ENCODE peak calls at places on chromosomes 7 and 10, in nine cellular contexts. One of them, this sample, is unnamed.

GRCh38 chr7:142796501-142797341 is 26.0 kb downstream of the PRSS2 start:
- DNase-seq in mesendoderm: peak; percentile 35
- DNase-seq in sigmoid colon: no peak
- DNase-seq in substantia nigra: no peak
- DNase-seq in mammary epithelial cell: no peak
- DNase-seq in Peyer's patch: no peak
- DNase-seq in GM23338: peak; percentile 49
- DNase-seq in heart left ventricle: no peak
- DNase-seq in foreskin keratinocyte: no peak
- DNase-seq in this sample: peak; percentile 86

GRCh38 chr7:130352335-130353074 is 7.9 kb downstream of the CPA5 start:
- DNase-seq in mesendoderm: no peak
- DNase-seq in sigmoid colon: no peak
- DNase-seq in substantia nigra: no peak
- DNase-seq in mammary epithelial cell: peak; percentile 57
- DNase-seq in Peyer's patch: no peak
- DNase-seq in GM23338: no peak
- DNase-seq in heart left ventricle: no peak
- DNase-seq in foreskin keratinocyte: peak; percentile 59
- DNase-seq in this sample: no peak

GRCh38 chr7:17710312-17710711 is 230.0 kb downstream of the SNX13 start:
- DNase-seq in mesendoderm: peak; percentile 9
- DNase-seq in sigmoid colon: no peak
- DNase-seq in substantia nigra: no peak
- DNase-seq in mammary epithelial cell: no peak
- DNase-seq in Peyer's patch: no peak
- DNase-seq in GM23338: peak; percentile 12
- DNase-seq in heart left ventricle: no peak
- DNase-seq in foreskin keratinocyte: no peak
- DNase-seq in this sample: no peak

GRCh38 chr7:84271550-84271949 is 77.0 kb upstream of the SEMA3A start:
- DNase-seq in mesendoderm: no peak
- DNase-seq in sigmoid colon: no peak
- DNase-seq in substantia nigra: no peak
- DNase-seq in mammary epithelial cell: no peak
- DNase-seq in Peyer's patch: no peak
- DNase-seq in GM23338: no peak
- DNase-seq in heart left ventricle: no peak
- DNase-seq in foreskin keratinocyte: no peak
- DNase-seq in this sample: no peak

GRCh38 chr7:157995815-157996214 is 591.8 kb downstream of the PTPRN2 start:
- DNase-seq in mesendoderm: no peak
- DNase-seq in sigmoid colon: no peak
- DNase-seq in substantia nigra: no peak
- DNase-seq in mammary epithelial cell: no peak
- DNase-seq in Peyer's patch: no peak
- DNase-seq in GM23338: no peak
- DNase-seq in heart left ventricle: no peak
- DNase-seq in foreskin keratinocyte: no peak
- DNase-seq in this sample: no peak

GRCh38 chr10:72665925-72666324 is 26.0 kb upstream of the MCU start:
- DNase-seq in mesendoderm: no peak
- DNase-seq in sigmoid colon: no peak
- DNase-seq in substantia nigra: no peak
- DNase-seq in mammary epithelial cell: peak; percentile 81
- DNase-seq in Peyer's patch: no peak
- DNase-seq in GM23338: no peak
- DNase-seq in heart left ventricle: no peak
- DNase-seq in foreskin keratinocyte: peak; percentile 88
- DNase-seq in this sample: no peak

GRCh38 chr7:72003236-72003635 is 408.9 kb downstream of the CALN1 start:
- DNase-seq in mesendoderm: no peak
- DNase-seq in sigmoid colon: no peak
- DNase-seq in substantia nigra: no peak
- DNase-seq in mammary epithelial cell: no peak
- DNase-seq in Peyer's patch: no peak
- DNase-seq in GM23338: no peak
- DNase-seq in heart left ventricle: no peak
- DNase-seq in foreskin keratinocyte: no peak
- DNase-seq in this sample: no peak

GRCh38 chr10:71032887-71033286 is 144.5 kb upstream of the PCBD1 start:
- DNase-seq in mesendoderm: no peak
- DNase-seq in sigmoid colon: no peak
- DNase-seq in substantia nigra: no peak
- DNase-seq in mammary epithelial cell: no peak
- DNase-seq in Peyer's patch: no peak
- DNase-seq in GM23338: no peak
- DNase-seq in heart left ventricle: no peak
- DNase-seq in foreskin keratinocyte: no peak
- DNase-seq in this sample: no peak

GRCh38 chr7:205117-206010 is 13.0 kb downstream of the FAM20C start:
- DNase-seq in mesendoderm: peak; percentile 29
- DNase-seq in sigmoid colon: no peak
- DNase-seq in substantia nigra: no peak
- DNase-seq in mammary epithelial cell: no peak
- DNase-seq in Peyer's patch: no peak
- DNase-seq in GM23338: no peak
- DNase-seq in heart left ventricle: no peak
- DNase-seq in foreskin keratinocyte: no peak
- DNase-seq in this sample: no peak

GRCh38 chr10:92542458-92542857 is 31.4 kb downstream of the IDE start:
- DNase-seq in mesendoderm: peak; percentile 31
- DNase-seq in sigmoid colon: no peak
- DNase-seq in substantia nigra: no peak
- DNase-seq in mammary epithelial cell: no peak
- DNase-seq in Peyer's patch: no peak
- DNase-seq in GM23338: no peak
- DNase-seq in heart left ventricle: no peak
- DNase-seq in foreskin keratinocyte: no peak
- DNase-seq in this sample: no peak

GRCh38 chr7:16668978-16669377 is 23.0 kb downstream of the BZW2 start:
- DNase-seq in mesendoderm: no peak
- DNase-seq in sigmoid colon: no peak
- DNase-seq in substantia nigra: no peak
- DNase-seq in mammary epithelial cell: no peak
- DNase-seq in Peyer's patch: no peak
- DNase-seq in GM23338: no peak
- DNase-seq in heart left ventricle: no peak
- DNase-seq in foreskin keratinocyte: no peak
- DNase-seq in this sample: no peak

GRCh38 chr7:134083766-134084487 is 43.2 kb upstream of the LRGUK start:
- DNase-seq in mesendoderm: no peak
- DNase-seq in sigmoid colon: no peak
- DNase-seq in substantia nigra: no peak
- DNase-seq in mammary epithelial cell: peak; percentile 72
- DNase-seq in Peyer's patch: no peak
- DNase-seq in GM23338: no peak
- DNase-seq in heart left ventricle: no peak
- DNase-seq in foreskin keratinocyte: peak; percentile 20
- DNase-seq in this sample: no peak

DNA sequence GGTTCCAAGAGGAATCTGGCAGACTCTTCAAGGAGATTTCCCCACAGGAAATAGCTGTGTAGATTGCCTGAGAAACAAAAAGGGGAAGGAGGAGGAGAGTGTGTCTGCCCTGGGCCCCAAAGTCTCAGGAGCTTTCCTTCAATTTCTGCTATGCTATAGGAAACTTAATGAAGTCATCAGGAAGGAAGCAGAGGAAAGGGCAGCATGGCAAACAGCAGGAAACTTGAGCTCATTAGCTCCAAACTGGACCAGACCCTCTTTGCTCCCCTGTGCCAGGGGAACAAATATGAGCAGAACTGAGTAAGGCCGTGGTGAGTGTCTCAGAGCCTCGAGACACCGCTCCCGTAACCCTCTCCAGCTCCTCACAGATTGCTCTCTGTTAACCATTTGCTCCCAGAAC is 4.8 kb upstream of the KCNIP2 start:
- DNase-seq in mesendoderm: no peak
- DNase-seq in sigmoid colon: no peak
- DNase-seq in substantia nigra: no peak
- DNase-seq in mammary epithelial cell: no peak
- DNase-seq in Peyer's patch: no peak
- DNase-seq in GM23338: no peak
- DNase-seq in heart left ventricle: no peak
- DNase-seq in foreskin keratinocyte: no peak
- DNase-seq in this sample: no peak
- H3K27ac ChIP-seq in mesendoderm: no peak overlapping the region
- H3K27ac ChIP-seq in sigmoid colon: no peak overlapping the region
- H3K27ac ChIP-seq in substantia nigra: no peak overlapping the region
- H3K27ac ChIP-seq in mammary epithelial cell: no peak overlapping the region
- H3K27ac ChIP-seq in Peyer's patch: no peak overlapping the region
- H3K27ac ChIP-seq in GM23338: no peak overlapping the region
- H3K27ac ChIP-seq in heart left ventricle: no peak overlapping the region
- H3K27ac ChIP-seq in foreskin keratinocyte: no peak overlapping the region
- H3K27ac ChIP-seq in this sample: peak overlapping the region; percentile 26

DNA sequence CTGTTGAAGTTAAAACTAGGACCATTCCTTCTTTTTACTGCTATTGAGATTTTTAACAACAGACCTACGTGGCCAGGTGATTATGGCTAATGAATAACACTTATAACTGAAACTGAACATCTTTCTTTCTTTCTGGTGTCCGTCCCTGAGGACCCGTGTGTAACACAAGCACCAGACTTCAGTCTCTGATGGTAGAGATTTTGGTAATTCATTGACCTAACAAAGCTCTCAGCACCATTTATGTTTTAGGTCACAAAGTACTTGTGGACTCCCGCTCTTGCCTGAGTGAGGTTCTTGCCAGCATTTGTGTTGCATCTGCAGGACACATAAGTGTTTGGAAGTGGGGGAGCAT is 40.4 kb upstream of the TMEM229A start:
- DNase-seq in mesendoderm: no peak
- DNase-seq in sigmoid colon: no peak
- DNase-seq in substantia nigra: no peak
- DNase-seq in mammary epithelial cell: no peak
- DNase-seq in Peyer's patch: no peak
- DNase-seq in GM23338: no peak
- DNase-seq in heart left ventricle: no peak
- DNase-seq in foreskin keratinocyte: no peak
- DNase-seq in this sample: no peak
- H3K27ac ChIP-seq in mesendoderm: no peak overlapping the region
- H3K27ac ChIP-seq in sigmoid colon: no peak overlapping the region
- H3K27ac ChIP-seq in substantia nigra: no peak overlapping the region
- H3K27ac ChIP-seq in mammary epithelial cell: no peak overlapping the region
- H3K27ac ChIP-seq in Peyer's patch: no peak overlapping the region
- H3K27ac ChIP-seq in GM23338: no peak overlapping the region
- H3K27ac ChIP-seq in heart left ventricle: no peak overlapping the region
- H3K27ac ChIP-seq in foreskin keratinocyte: no peak overlapping the region
- H3K27ac ChIP-seq in this sample: no peak overlapping the region

GRCh38 chr7:148930335-148930734 is 46.2 kb upstream of the EZH2 start:
- DNase-seq in mesendoderm: no peak
- DNase-seq in sigmoid colon: no peak
- DNase-seq in substantia nigra: no peak
- DNase-seq in mammary epithelial cell: no peak
- DNase-seq in Peyer's patch: no peak
- DNase-seq in GM23338: no peak
- DNase-seq in heart left ventricle: no peak
- DNase-seq in foreskin keratinocyte: no peak
- DNase-seq in this sample: no peak

GRCh38 chr7:148925836-148926235 is 41.7 kb upstream of the EZH2 start:
- DNase-seq in mesendoderm: no peak
- DNase-seq in sigmoid colon: no peak
- DNase-seq in substantia nigra: no peak
- DNase-seq in mammary epithelial cell: no peak
- DNase-seq in Peyer's patch: no peak
- DNase-seq in GM23338: no peak
- DNase-seq in heart left ventricle: no peak
- DNase-seq in foreskin keratinocyte: no peak
- DNase-seq in this sample: no peak

GRCh38 chr7:148924011-148924410 is 39.9 kb upstream of the EZH2 start:
- DNase-seq in mesendoderm: no peak
- DNase-seq in sigmoid colon: no peak
- DNase-seq in substantia nigra: no peak
- DNase-seq in mammary epithelial cell: no peak
- DNase-seq in Peyer's patch: no peak
- DNase-seq in GM23338: no peak
- DNase-seq in heart left ventricle: no peak
- DNase-seq in foreskin keratinocyte: no peak
- DNase-seq in this sample: no peak

GRCh38 chr7:148927141-148927540 is 43.0 kb upstream of the EZH2 start:
- DNase-seq in mesendoderm: no peak
- DNase-seq in sigmoid colon: no peak
- DNase-seq in substantia nigra: no peak
- DNase-seq in mammary epithelial cell: no peak
- DNase-seq in Peyer's patch: no peak
- DNase-seq in GM23338: no peak
- DNase-seq in heart left ventricle: no peak
- DNase-seq in foreskin keratinocyte: no peak
- DNase-seq in this sample: no peak

GRCh38 chr7:148929176-148929575 is 45.1 kb upstream of the EZH2 start:
- DNase-seq in mesendoderm: no peak
- DNase-seq in sigmoid colon: no peak
- DNase-seq in substantia nigra: no peak
- DNase-seq in mammary epithelial cell: no peak
- DNase-seq in Peyer's patch: no peak
- DNase-seq in GM23338: no peak
- DNase-seq in heart left ventricle: no peak
- DNase-seq in foreskin keratinocyte: peak; percentile 48
- DNase-seq in this sample: no peak
- H3K27ac ChIP-seq in mesendoderm: no peak overlapping the region
- H3K27ac ChIP-seq in sigmoid colon: no peak overlapping the region
- H3K27ac ChIP-seq in substantia nigra: no peak overlapping the region
- H3K27ac ChIP-seq in mammary epithelial cell: no peak overlapping the region
- H3K27ac ChIP-seq in Peyer's patch: no peak overlapping the region
- H3K27ac ChIP-seq in GM23338: no peak overlapping the region
- H3K27ac ChIP-seq in heart left ventricle: no peak overlapping the region
- H3K27ac ChIP-seq in foreskin keratinocyte: no peak overlapping the region
- H3K27ac ChIP-seq in this sample: no peak overlapping the region

GRCh38 chr10:3339531-3339950 is 167.0 kb upstream of the PITRM1 start:
- DNase-seq in mesendoderm: no peak
- DNase-seq in sigmoid colon: no peak
- DNase-seq in substantia nigra: no peak
- DNase-seq in mammary epithelial cell: no peak
- DNase-seq in Peyer's patch: no peak
- DNase-seq in GM23338: no peak
- DNase-seq in heart left ventricle: no peak
- DNase-seq in foreskin keratinocyte: no peak
- DNase-seq in this sample: no peak

GRCh38 chr10:3332732-3333131 is 160.2 kb upstream of the PITRM1 start:
- DNase-seq in mesendoderm: peak; percentile 54
- DNase-seq in sigmoid colon: no peak
- DNase-seq in substantia nigra: no peak
- DNase-seq in mammary epithelial cell: no peak
- DNase-seq in Peyer's patch: no peak
- DNase-seq in GM23338: no peak
- DNase-seq in heart left ventricle: no peak
- DNase-seq in foreskin keratinocyte: no peak
- DNase-seq in this sample: no peak

GRCh38 chr10:3333426-3333825 is 160.8 kb upstream of the PITRM1 start:
- DNase-seq in mesendoderm: peak; percentile 81
- DNase-seq in sigmoid colon: no peak
- DNase-seq in substantia nigra: no peak
- DNase-seq in mammary epithelial cell: no peak
- DNase-seq in Peyer's patch: no peak
- DNase-seq in GM23338: no peak
- DNase-seq in heart left ventricle: no peak
- DNase-seq in foreskin keratinocyte: no peak
- DNase-seq in this sample: no peak

GRCh38 chr10:3339121-3339520 is 166.5 kb upstream of the PITRM1 start:
- DNase-seq in mesendoderm: no peak
- DNase-seq in sigmoid colon: no peak
- DNase-seq in substantia nigra: no peak
- DNase-seq in mammary epithelial cell: no peak
- DNase-seq in Peyer's patch: no peak
- DNase-seq in GM23338: no peak
- DNase-seq in heart left ventricle: no peak
- DNase-seq in foreskin keratinocyte: no peak
- DNase-seq in this sample: no peak

GRCh38 chr10:3336673-3337293 is 164.2 kb upstream of the PITRM1 start:
- DNase-seq in mesendoderm: peak; percentile 34
- DNase-seq in sigmoid colon: no peak
- DNase-seq in substantia nigra: no peak
- DNase-seq in mammary epithelial cell: no peak
- DNase-seq in Peyer's patch: no peak
- DNase-seq in GM23338: no peak
- DNase-seq in heart left ventricle: no peak
- DNase-seq in foreskin keratinocyte: no peak
- DNase-seq in this sample: no peak
- H3K27ac ChIP-seq in mesendoderm: no peak overlapping the region
- H3K27ac ChIP-seq in sigmoid colon: no peak overlapping the region
- H3K27ac ChIP-seq in substantia nigra: no peak overlapping the region
- H3K27ac ChIP-seq in mammary epithelial cell: no peak overlapping the region
- H3K27ac ChIP-seq in Peyer's patch: no peak overlapping the region
- H3K27ac ChIP-seq in GM23338: no peak overlapping the region
- H3K27ac ChIP-seq in heart left ventricle: no peak overlapping the region
- H3K27ac ChIP-seq in foreskin keratinocyte: no peak overlapping the region
- H3K27ac ChIP-seq in this sample: no peak overlapping the region